ENCODE peak calls at places on chromosomes 12 and 14, in four cellular contexts. B is GM12878, W is K562, C is H1. V is an unnamed sample.
A peak's percentile ranks its signal among the peaks of the same experiment; 100 is the strongest.

GRCh38 chr14:80356413-80356812 is 145.1 kb upstream of the DIO2 start:
- DNase-seq in B (no peak), W (no peak), C (no peak), V (no peak)

GRCh38 chr12:58364389-58365086 is 423.2 kb downstream of the ATP23 start:
- DNase-seq in W (no peak), C (no peak), B (no peak), V (peak; percentile 12)

GRCh38 chr12:38144601-38145436 is 171.8 kb upstream of the ALG10B start:
- DNase-seq in B (no peak), W (no peak), C (no peak), V (no peak)

GRCh38 chr14:68938515-68939423 is 40.3 kb downstream of the ACTN1 start:
- DNase-seq in W (no peak), C (no peak), B (no peak), V (no peak)

GRCh38 chr12:63894132-63894531 is 49.6 kb downstream of the SRGAP1 start:
- DNase-seq in B (no peak), W (no peak), C (no peak), V (no peak)

GRCh38 chr12:19553177-19553576 is 113.9 kb downstream of the AEBP2 start:
- DNase-seq in C (no peak), B (no peak), W (no peak), V (no peak)

GRCh38 chr12:2753536-2753935 is 41.2 kb upstream of the FKBP4 start:
- DNase-seq in B (no peak), W (no peak), C (no peak), V (no peak)

GRCh38 chr12:63882844-63883243 is 38.3 kb downstream of the SRGAP1 start:
- DNase-seq in W (no peak), C (no peak), B (no peak), V (no peak)

GRCh38 chr14:32813401-32813800 is 125.3 kb upstream of the NPAS3 start:
- DNase-seq in C (no peak), W (no peak), B (no peak), V (no peak)

GRCh38 chr14:75831455-75831854 is 150.3 kb downstream of the TGFB3 start:
- DNase-seq in C (no peak), W (peak; percentile 85), B (no peak), V (no peak)

GRCh38 chr14:106185837-106186233 is 659.5 kb downstream of the TMEM121 start:
- DNase-seq in B (no peak), C (no peak), W (peak; percentile 15), V (no peak)

DNA sequence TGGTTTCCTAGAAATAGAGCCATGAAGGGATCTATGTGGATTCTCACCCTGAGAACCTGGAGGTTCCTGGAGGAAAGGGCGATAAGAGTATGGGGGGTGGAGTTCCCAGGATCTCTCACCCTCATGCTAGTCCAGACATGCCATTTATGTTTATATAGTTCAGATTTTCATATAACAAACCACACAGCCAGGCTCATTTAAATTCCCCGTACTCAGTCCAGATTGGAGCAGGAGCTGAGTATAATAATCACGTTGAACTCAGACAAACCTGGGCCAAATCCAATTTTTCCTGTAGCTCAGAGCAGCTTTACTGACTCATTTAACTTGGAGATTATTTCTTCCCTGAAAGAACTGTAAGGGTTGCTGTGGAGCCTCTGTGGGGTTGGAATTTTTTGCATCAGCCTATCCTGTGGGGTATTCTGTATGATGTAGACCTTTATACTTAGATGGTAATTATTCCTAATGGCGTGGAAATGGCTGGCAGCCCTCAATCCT is 660.8 kb downstream of the TMEM121 start:
- DNase-seq in C (no peak), W (no peak), B (no peak), V (no peak)
- TF ChIP-seq EGR1 in C (no peak), W (no peak), B (no peak), V (no peak)

DNA sequence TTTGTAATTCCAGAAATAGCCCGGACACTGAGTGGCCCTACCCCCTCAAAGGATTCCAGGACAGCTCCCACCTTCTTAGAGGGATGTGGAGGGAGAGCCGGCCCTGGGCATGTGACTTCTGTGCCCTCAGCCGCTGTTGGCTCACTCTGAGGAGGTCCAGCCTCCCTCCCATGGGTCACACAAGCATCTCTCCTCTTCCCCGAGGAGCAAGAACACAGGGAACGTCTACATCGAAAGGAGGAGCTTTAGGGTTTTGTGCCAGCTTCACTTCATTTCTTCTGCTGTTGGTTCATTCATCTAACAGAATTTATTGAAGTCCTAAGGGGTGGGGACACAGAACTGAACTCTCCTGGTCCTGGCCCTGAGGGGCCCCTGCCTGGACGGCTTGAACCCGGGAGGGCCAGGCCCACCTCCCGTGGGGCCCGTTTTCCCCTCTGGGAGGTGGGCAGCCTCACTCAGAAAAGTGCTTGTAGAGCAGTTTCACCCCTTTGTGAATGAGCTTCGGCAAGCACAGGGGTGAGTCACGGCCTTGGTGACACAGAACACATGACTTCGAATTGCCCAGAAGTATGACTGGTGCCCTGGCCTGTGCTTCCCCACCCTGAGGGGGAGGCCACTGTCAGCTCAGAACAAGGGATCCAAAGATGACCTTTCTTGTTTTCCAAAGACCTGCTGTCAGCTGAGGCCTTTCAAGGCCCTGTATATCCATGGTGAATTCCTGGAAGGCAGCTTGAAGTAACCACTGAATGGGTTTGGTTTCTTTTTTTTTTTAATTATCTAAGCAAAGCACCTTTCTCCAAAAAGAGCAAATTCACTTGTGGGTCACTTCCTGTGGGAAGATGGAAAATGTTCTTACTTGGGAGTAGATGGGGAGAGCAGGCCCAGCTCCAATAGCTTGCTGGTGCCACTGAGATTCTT is 39.2 kb downstream of the NFKBIA start:
- DNase-seq in C (no peak), W (peak; percentile 82), B (no peak), V (peak; percentile 54)
- TF ChIP-seq POLR2AphosphoS5 in C (no peak), W (no peak), B (no peak), V (no peak)

GRCh38 chr14:100638211-100638855 is 51.1 kb upstream of the BEGAIN start:
- DNase-seq in C (no peak), B (no peak), W (no peak), V (no peak)
- TF ChIP-seq EGR1 in C (no peak), B (no peak), W (no peak), V (no peak)

GRCh38 chr14:90696728-90697127 is 119.5 kb downstream of the TTC7B start:
- DNase-seq in C (no peak), W (no peak), B (no peak), V (no peak)
- TF ChIP-seq POLR2AphosphoS5 in C (no peak), W (no peak), B (no peak), V (no peak)

DNA sequence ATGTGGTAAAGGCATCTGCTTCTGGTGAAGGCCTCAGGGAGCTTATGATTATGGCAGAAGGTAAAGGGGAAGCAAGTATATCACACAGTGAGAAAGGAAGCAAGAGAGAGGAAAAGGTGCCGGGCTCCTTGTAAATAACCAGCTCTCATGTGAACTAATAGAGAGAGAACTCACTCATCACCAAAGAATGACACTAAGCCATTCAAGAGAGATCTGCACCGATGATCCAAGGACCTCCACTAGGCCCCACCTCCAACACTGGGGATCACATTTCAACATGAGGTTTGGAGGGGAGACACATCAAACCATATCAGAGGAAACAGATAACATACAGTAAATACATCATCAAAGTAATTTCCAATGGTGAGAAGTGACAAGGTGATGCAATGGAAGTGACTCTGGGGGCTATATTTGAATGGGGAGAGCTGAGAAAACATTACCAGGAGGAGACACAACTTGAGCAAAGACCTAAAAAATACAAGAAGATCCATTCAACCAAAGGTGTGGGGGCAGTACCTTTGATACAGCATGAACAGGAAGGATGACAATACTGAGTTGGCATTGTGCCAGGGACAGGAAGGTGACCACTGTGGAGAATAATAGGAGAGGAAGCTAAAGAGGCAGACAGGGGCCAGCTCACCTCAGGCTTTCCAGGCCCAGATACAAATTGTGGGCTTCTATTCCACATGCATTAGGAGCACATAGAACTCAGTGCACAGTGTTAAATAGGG is 134.4 kb upstream of the GRIP1 start:
- DNase-seq in W (peak; percentile 5), C (no peak), B (no peak), V (no peak)
- TF ChIP-seq EGR1 in W (no peak), C (no peak), B (no peak), V (no peak)

GRCh38 chr12:13222076-13222475 is 25.6 kb downstream of the EMP1 start:
- DNase-seq in B (no peak), C (no peak), W (no peak), V (no peak)
- TF ChIP-seq POLR2AphosphoS5 in B (no peak), C (no peak), W (no peak), V (peak; percentile 23)

DNA sequence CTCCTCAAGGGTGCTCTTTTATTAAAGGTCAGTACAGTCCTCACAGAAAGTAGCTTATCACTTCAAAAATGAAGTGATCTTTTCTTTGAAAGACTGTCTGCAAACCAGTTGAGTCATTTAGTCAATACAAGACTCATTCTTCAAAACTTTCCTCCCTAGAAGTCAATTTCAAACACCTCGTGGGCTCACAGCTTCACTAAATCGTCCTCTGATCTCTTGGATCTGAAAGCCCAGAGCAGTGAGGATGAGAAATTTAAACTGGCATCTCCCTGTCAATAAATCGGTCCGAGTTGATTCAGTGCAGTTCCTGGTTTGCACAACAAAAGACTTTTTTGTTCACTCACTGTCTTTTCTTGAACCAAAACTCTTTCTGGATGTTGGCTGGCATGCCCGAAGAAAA is 44.5 kb downstream of the NUAK1 start:
- DNase-seq in W (no peak), C (no peak), B (no peak), V (no peak)
- TF ChIP-seq EGR1 in W (no peak), C (no peak), B (no peak), V (no peak)

DNA sequence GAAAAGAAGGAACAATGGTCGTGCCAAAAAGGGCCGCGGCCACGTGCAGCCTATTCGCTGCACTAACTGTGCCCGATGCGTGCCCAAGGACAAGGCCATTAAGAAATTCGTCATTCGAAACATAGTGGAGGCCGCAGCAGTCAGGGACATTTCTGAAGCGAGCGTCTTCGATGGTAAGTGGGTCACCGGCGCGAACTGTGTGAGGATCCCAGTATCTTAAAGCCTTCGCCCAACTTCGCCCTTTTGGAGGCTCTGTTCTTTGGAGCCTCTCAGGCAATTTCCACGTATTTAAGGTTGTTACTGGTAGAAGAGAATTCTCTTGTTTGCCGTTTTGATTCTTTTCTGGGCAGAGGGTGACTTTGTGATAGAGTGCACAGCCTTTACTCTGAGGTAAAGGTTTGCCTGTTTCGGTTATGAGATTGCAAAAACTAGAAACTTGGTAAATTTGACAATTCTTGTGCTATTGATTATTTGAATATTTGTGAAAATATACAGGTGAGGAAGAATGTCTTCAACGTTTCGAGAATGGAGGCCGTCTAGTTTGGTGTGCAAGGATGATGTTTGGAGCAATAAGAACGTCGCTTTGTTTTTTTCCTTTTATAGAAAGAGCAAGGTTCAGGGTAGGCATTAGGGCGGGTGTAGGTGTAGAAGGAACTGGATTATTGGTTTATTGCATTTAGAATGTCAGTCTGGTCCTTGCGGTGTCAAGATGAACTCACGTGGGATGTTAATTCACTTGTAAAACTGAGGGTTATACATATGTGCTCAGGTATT is 899 bp downstream of the RPS26 start:
- DNase-seq in W (no peak), B (no peak), C (no peak), V (no peak)
- TF ChIP-seq POLR2AphosphoS5 in W (no peak), B (no peak), C (no peak), V (no peak)